ENCODE peak calls at places on chromosome 2, in six cellular contexts. M is NB4, N is BJ, D is fibroblast of the aortic adventitia, R is ovary, S is AG04449. J is an unnamed sample.

GRCh38 chr2:90221300-90221651 is 1529.8 kb downstream of the RPIA start:
- DNase-seq in M (no peak), N (no peak), D (no peak), R (no peak), S (no peak), J (no peak)

GRCh38 chr2:219958941-219959340 is 331.5 kb downstream of the SLC4A3 start:
- DNase-seq in M (no peak), N (no peak), D (no peak), R (no peak), S (no peak), J (no peak)

GRCh38 chr2:173191601-173192000 is 116.0 kb downstream of the MAP3K20 start:
- DNase-seq in M (no peak), N (no peak), D (peak; percentile 44), R (no peak), S (no peak), J (no peak)

GRCh38 chr2:219060821-219061791 is at the start of gene IHH:
- DNase-seq in M (peak; percentile 47), N (no peak), D (no peak), R (no peak), S (no peak), J (no peak)

GRCh38 chr2:37379881-37380296 is 35.5 kb downstream of the QPCT start:
- DNase-seq in M (no peak), N (no peak), D (no peak), R (no peak), S (no peak), J (peak; percentile 17)

GRCh38 chr2:36403675-36404230 is 48.2 kb downstream of the CRIM1 start:
- DNase-seq in M (peak; percentile 28), N (peak; percentile 70), D (peak; percentile 52), R (no peak), S (peak; percentile 57), J (peak; percentile 90)

GRCh38 chr2:125886153-125886552 is 769.8 kb upstream of the GYPC start:
- DNase-seq in M (no peak), N (no peak), D (no peak), R (no peak), S (no peak), J (no peak)

GRCh38 chr2:235698028-235698427 is 204.2 kb downstream of the AGAP1 start:
- DNase-seq in M (no peak), N (no peak), D (no peak), R (no peak), S (no peak), J (no peak)

GRCh38 chr2:120926463-120927165 is 190.9 kb downstream of the GLI2 start:
- DNase-seq in M (no peak), N (no peak), D (no peak), R (peak; percentile 15), S (no peak), J (no peak)

GRCh38 chr2:12504443-12504842 is 212.3 kb upstream of the TRIB2 start:
- DNase-seq in M (peak; percentile 74), N (no peak), D (no peak), R (no peak), S (no peak), J (peak; percentile 54)

GRCh38 chr2:159010963-159011362 is 42.5 kb downstream of the TANC1 start:
- DNase-seq in M (no peak), N (no peak), D (peak; percentile 63), R (no peak), S (no peak), J (no peak)

GRCh38 chr2:241268716-241269445 is 46.6 kb downstream of the HDLBP start:
- DNase-seq in M (peak; percentile 40), N (peak; percentile 55), D (peak; percentile 29), R (no peak), S (no peak), J (no peak)

GRCh38 chr2:102410952-102411351 is 12.0 kb upstream of the IL18RAP start:
- DNase-seq in M (no peak), N (no peak), D (no peak), R (no peak), S (no peak), J (no peak)

GRCh38 chr2:142041105-142041504 is 89.7 kb downstream of the LRP1B start:
- DNase-seq in M (no peak), N (no peak), D (no peak), R (no peak), S (no peak), J (peak; percentile 73)

GRCh38 chr2:196566969-196567666 is 72.4 kb upstream of the CCDC150 start:
- DNase-seq in M (no peak), N (no peak), D (peak; percentile 69), R (no peak), S (no peak), J (peak; percentile 16)

DNA sequence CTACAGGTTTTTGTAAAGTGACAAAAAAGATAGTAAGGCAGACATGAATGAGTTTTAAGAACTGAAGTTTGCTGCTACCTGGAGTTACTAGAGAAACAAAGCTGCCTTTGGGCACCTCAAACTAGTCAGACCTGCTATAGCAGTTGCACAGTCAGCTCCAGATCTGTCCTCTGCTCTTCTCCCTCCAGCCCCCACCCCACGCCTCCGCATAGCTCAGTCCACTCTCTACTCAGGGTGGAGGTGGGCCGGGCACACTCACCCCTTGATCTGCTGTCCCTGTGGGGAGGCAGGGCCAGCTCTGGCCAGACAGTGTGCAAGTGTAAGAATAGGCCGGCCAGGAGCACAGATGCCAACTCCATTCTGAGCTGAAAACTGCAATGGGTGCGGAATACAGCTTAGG is 4.1 kb downstream of the SERTAD2 start:
- DNase-seq in M (no peak), N (no peak), D (no peak), R (no peak), S (no peak), J (no peak)
- H3K4me3 ChIP-seq in M (no peak overlapping the region), N (no peak overlapping the region), D (no peak overlapping the region), R (no peak overlapping the region), S (no peak overlapping the region), J (no peak overlapping the region)

DNA sequence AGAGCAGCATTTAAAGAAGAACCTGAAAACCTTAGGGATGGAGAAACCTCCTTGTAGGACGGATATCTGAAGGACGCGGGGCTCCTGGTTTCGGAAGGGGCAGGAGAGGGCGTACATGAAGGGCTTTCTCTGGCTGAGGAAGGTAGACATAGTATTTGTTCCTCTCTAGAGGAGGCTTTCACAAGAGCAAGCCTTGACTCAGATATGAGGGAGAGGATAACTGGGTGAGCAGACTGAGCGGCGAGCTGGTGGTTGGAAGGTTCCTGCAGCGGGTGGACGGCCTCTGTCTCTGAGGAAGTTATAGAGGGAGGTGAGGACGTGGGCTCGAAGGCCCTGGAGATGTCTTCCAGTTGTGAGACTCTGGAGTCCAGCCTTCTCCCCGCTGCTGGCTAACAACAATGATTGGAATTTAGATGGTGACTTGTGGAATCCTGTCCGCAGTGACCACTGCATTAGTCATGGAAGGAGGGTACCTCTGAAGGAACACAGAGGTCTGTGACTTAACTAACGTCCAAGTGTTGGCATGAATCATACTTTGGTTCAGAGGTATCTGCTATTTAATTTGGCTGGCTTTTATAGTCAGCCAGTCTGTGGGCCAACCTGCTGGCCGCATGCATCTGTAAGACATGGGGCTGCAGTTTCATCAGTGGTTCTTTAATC is 80.9 kb downstream of the ASAP2 start:
- DNase-seq in M (peak; percentile 44), N (peak; percentile 97), D (peak; percentile 99), R (no peak), S (peak; percentile 96), J (peak; percentile 98)
- TF ChIP-seq CTCF in M (no peak), N (peak; percentile 20), D (no peak), R (no peak), S (no peak), J (no peak)

DNA sequence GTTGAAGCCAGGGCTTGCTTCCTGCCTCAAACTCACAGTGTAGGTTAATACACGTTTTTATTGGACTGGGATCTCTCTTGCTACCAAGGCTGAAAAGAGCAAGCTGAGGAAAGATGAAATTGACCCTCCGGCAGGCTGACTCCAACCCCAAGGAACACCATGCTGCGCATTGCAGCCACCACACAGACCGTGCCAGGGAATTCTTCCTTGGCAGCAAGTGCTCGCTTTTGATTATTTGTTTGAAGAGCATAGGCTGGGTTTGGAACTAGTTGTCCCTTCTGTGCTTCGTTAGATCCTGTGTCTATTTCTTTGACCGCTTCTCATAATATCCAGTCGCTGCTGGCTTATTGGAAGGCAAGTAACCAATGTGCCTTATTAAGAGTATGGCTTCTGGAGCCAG is 34.4 kb upstream of the DARS1 start:
- DNase-seq in M (no peak), N (no peak), D (no peak), R (no peak), S (no peak), J (no peak)
- H3K4me3 ChIP-seq in M (no peak overlapping the region), N (no peak overlapping the region), D (no peak overlapping the region), R (no peak overlapping the region), S (no peak overlapping the region), J (no peak overlapping the region)

DNA sequence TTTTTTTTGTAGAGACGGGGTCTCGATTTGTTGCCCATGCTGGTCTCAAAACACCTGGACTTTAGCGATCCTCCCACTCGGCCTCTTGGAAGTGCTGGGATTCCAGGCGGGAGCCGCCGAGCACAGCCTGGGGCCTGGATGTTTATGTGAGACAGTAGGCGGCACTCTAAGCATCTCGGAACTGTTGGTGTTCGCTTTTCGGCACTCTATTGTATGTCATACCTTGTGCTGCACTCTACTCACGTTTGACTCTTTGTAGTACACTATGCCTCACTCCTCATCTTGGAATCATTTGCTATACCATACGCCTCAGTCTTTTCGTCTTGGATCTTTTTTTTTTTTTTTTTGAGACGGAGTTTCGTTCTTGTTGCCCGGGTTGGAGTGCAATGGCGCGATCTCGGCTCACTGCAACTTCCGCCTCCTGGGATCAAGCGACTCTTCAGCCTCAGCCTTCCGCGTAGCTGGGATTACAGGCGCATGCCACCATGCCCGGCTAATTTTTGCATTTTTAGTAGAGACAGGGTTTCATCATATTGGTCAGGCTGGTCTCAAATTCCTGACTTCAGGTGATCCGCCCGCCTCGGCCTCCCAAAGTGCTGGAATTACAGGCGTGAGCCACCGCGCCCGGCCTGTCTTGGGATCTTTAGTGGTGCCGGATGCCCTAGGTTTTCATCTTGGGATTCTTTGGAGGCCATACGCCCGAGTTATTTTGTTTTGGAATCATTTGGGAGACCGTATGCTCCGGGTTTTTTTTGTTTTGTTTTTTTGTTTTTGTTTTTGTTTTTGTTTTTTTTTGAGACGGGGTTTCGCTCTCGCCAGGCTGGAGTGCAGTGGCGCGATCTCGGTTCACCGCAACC is 24.2 kb upstream of the ZDBF2 start:
- DNase-seq in M (no peak), N (no peak), D (peak; percentile 30), R (no peak), S (no peak), J (no peak)
- TF ChIP-seq CTCF in M (no peak), N (peak; percentile 24), D (peak; percentile 20), R (no peak), S (peak; percentile 7), J (peak; percentile 14)

GRCh38 chr2:131646669-131647297 is 119.1 kb downstream of the CCDC74A start:
- DNase-seq in M (no peak), N (no peak), D (no peak), R (no peak), S (no peak), J (no peak)
- H3K4me3 ChIP-seq in M (no peak overlapping the region), N (peak overlapping the region; percentile 32), D (peak overlapping the region; percentile 31), R (no peak overlapping the region), S (peak overlapping the region; percentile 32), J (peak overlapping the region; percentile 37)

DNA sequence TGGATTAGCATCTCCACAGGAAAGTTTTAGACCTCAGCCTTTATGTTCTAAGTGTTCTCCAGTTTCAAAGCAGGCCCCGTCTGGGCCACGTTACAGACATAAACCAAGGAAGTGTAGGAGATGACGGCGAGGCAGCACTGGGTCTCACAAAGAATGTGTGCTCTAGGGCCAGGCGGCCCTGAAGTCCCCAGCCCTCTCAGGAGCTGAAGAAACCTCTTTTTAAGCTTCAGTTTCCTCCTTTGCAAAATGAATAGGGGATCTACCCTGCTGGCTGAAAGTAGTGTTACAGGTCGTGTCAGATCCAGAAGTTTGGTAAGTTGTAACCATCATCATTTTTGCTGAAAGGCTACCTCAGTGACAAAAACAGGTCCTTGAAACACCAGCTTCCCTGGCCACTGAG is 81.7 kb downstream of the SPRED2 start:
- DNase-seq in M (peak; percentile 41), N (no peak), D (no peak), R (no peak), S (no peak), J (no peak)
- TF ChIP-seq CTCF in M (peak; percentile 7), N (peak; percentile 15), D (peak; percentile 47), R (no peak), S (peak; percentile 18), J (peak; percentile 27)

GRCh38 chr2:75587954-75588587 is 27.3 kb upstream of the EVA1A start:
- DNase-seq in M (no peak), N (no peak), D (peak; percentile 81), R (no peak), S (peak; percentile 67), J (peak; percentile 87)
- H3K4me3 ChIP-seq in M (no peak overlapping the region), N (no peak overlapping the region), D (no peak overlapping the region), R (no peak overlapping the region), S (no peak overlapping the region), J (no peak overlapping the region)